ENCODE peak calls at places on chromosome 1, in seven cellular contexts. R is neuronal stem cell; H is BJ; K is fibroblast of pulmonary artery; G is CD4-positive, CD25-positive, alpha-beta regulatory T cell; C is heart right ventricle; X is lung. O is an unnamed sample.

GRCh38 chr1:90876098-90876497 is 145.7 kb downstream of the ZNF644 start:
- DNase-seq in H (no peak), X (no peak), C (no peak), K (no peak), R (no peak), G (no peak), O (no peak)

GRCh38 chr1:224380003-224380402 is 23.3 kb downstream of the CNIH4 start:
- DNase-seq in K (no peak), G (peak), H (no peak), C (no peak), R (no peak), X (no peak), O (no peak)

GRCh38 chr1:212132040-212132439 is 96.5 kb downstream of the DTL start:
- DNase-seq in C (no peak), R (no peak), G (no peak), X (no peak), K (no peak), H (no peak), O (no peak)

GRCh38 chr1:1421147-1421906 is at the start of gene ANKRD65:
- DNase-seq in G (no peak), K (no peak), C (no peak), X (peak), R (no peak), H (no peak), O (no peak)

GRCh38 chr1:116356673-116357072 is 16.4 kb upstream of the ATP1A1 start:
- DNase-seq in X (no peak), R (no peak), K (peak), H (no peak), C (no peak), G (no peak), O (no peak)

GRCh38 chr1:235253219-235253640 is 74.7 kb downstream of the ARID4B start:
- DNase-seq in K (peak), X (peak), R (peak), G (peak), C (no peak), H (no peak), O (peak)

GRCh38 chr1:21537511-21537931 is 28.3 kb downstream of the ALPL start:
- DNase-seq in K (no peak), X (no peak), H (no peak), C (peak), G (no peak), R (no peak), O (no peak)

GRCh38 chr1:208167229-208167869 is 76.8 kb downstream of the PLXNA2 start:
- DNase-seq in X (no peak), R (no peak), C (no peak), G (no peak), K (no peak), H (no peak), O (no peak)

GRCh38 chr1:153774780-153775431 is at the start of gene SLC27A3:
- DNase-seq in X (peak), C (peak), R (no peak), K (peak), H (no peak), G (peak), O (peak)

GRCh38 chr1:97137862-97138514 is 416.4 kb downstream of the PTBP2 start:
- DNase-seq in R (peak), H (no peak), K (peak), X (no peak), C (no peak), G (peak), O (peak)

GRCh38 chr1:97136971-97137370 is 415.4 kb downstream of the PTBP2 start:
- DNase-seq in G (no peak), X (no peak), C (no peak), K (no peak), H (no peak), R (no peak), O (no peak)

GRCh38 chr1:97135972-97136371 is 414.4 kb downstream of the PTBP2 start:
- DNase-seq in G (no peak), C (no peak), R (no peak), H (no peak), K (no peak), X (no peak), O (no peak)

GRCh38 chr1:97139512-97139911 is 417.9 kb downstream of the PTBP2 start:
- DNase-seq in X (no peak), K (peak), G (no peak), R (no peak), C (no peak), H (no peak), O (no peak)

DNA sequence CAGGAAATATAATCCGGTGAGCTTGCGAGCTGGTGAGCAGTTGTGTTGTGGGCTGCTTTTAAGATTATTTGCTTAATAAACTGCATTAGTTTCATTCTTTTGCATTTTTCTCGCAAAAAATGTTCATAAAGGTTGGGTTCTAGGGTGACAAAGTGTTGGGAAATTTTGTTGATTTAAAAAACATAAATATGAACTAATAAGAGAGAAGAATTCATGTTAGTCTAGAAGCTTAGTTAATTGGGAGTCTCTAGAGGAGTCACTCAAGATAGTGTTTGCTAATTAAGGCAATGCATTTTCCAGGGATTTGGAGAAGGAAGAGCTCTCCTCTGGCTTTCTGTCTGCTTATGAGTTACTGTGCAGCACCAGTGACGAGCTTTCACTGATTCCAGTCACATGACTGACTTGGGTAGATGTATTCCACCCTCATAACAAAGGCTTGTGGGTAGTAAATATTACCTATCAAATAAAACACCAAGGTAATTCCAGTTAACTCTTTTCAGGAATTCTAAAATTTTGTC is 417.0 kb downstream of the PTBP2 start:
- DNase-seq in H (no peak), C (no peak), G (no peak), R (no peak), K (no peak), X (no peak), O (no peak)
- H3K4me3 ChIP-seq in H (no peak), C (peak), G (peak), R (no peak), K (no peak), X (no peak), O (no peak)

GRCh38 chr1:184222561-184223157 is 164.2 kb upstream of the C1orf21 start:
- DNase-seq in C (peak), G (peak), R (no peak), K (peak), X (peak), H (no peak), O (no peak)
- H3K4me3 ChIP-seq in C (peak), G (peak), R (no peak), K (peak), X (no peak), H (no peak), O (no peak)

GRCh38 chr1:24003331-24003972 is 23.3 kb upstream of the SRSF10 start:
- DNase-seq in K (peak), G (no peak), X (no peak), H (no peak), R (no peak), C (no peak), O (no peak)
- H3K4me3 ChIP-seq in K (no peak), G (no peak), X (no peak), H (no peak), R (no peak), C (no peak), O (no peak)

GRCh38 chr1:156001682-156002171 is 19.0 kb downstream of the SSR2 start:
- DNase-seq in G (no peak), H (no peak), X (no peak), C (no peak), K (no peak), R (no peak), O (no peak)

GRCh38 chr1:156001021-156001681 is 19.6 kb downstream of the SSR2 start:
- DNase-seq in X (no peak), C (no peak), R (no peak), G (no peak), H (no peak), K (no peak), O (no peak)

GRCh38 chr1:156004843-156005593 is 15.7 kb downstream of the SSR2 start:
- DNase-seq in H (no peak), K (no peak), C (no peak), R (no peak), X (peak), G (peak), O (no peak)

GRCh38 chr1:156006666-156007376 is 13.9 kb downstream of the SSR2 start:
- DNase-seq in R (no peak), H (no peak), K (no peak), X (no peak), C (no peak), G (no peak), O (no peak)

DNA sequence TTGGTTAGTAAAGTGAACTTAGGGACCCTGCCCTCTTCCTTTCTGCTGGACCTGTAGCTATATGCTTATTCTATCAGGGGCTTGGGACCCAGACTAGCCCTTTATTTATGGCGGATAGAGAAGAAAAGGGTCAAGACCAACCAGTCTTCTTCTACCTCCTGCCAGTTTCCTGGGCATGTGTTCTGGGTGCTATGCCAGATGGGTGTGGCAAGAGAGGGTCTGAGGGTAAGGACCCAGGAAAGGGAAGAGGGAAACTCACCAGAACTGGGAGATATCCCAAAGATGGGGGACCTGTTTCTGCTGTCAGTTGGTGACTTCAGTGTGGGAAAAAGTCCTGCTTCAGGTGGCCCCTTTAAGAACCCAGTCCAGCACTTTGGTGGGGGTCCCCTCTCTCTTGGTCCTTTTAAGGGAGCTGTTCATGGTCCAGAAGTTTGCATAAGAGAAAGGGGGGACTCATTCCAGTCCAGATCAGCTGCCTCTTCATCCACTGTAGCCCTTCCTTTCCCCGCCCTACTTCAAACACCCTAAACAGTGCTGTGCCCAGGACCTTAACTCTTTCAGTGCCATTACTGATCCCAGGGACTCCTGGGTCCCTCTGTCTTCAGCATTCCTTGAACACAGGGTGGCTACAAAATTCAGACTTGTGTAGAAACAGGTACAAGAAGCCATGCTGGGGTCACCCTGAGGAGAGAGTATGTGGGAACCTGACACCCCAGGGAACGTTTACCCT is 18.4 kb downstream of the SSR2 start:
- DNase-seq in X (peak), G (no peak), C (no peak), H (no peak), R (no peak), K (no peak), O (no peak)
- H3K4me3 ChIP-seq in X (no peak), G (no peak), C (no peak), H (no peak), R (no peak), K (no peak), O (no peak)

O was measured in SJSA1.